ENCODE peak calls at places on chromosome 10, in four cellular contexts. One of them, this sample, is unnamed.

GRCh38 chr10:472241-472910 is 217.1 kb downstream of the DIP2C start:
- DNase-seq in ureter: no peak
- DNase-seq in NCI-H748 treated with DMSO at 0.1 percent for 48 hours: no peak
- DNase-seq in NCI-H526: no peak
- DNase-seq in this sample: no peak

GRCh38 chr10:11742779-11743298 is 657 bp downstream of the ECHDC3 start:
- DNase-seq in ureter: no peak
- DNase-seq in NCI-H748 treated with DMSO at 0.1 percent for 48 hours: no peak
- DNase-seq in NCI-H526: no peak
- DNase-seq in this sample: no peak

GRCh38 chr10:116665541-116666125 is 44.9 kb downstream of the PNLIPRP2 start:
- DNase-seq in ureter: no peak
- DNase-seq in NCI-H748 treated with DMSO at 0.1 percent for 48 hours: no peak
- DNase-seq in NCI-H526: no peak
- DNase-seq in this sample: no peak

GRCh38 chr10:129770286-129770685 is 193.8 kb downstream of the EBF3 start:
- DNase-seq in ureter: peak
- DNase-seq in NCI-H748 treated with DMSO at 0.1 percent for 48 hours: no peak
- DNase-seq in NCI-H526: no peak
- DNase-seq in this sample: no peak

GRCh38 chr10:99966306-99966705 is 43.4 kb downstream of the DNMBP start:
- DNase-seq in ureter: no peak
- DNase-seq in NCI-H748 treated with DMSO at 0.1 percent for 48 hours: no peak
- DNase-seq in NCI-H526: no peak
- DNase-seq in this sample: peak

GRCh38 chr10:94146746-94147145 is 153.0 kb downstream of the PLCE1 start:
- DNase-seq in ureter: no peak
- DNase-seq in NCI-H748 treated with DMSO at 0.1 percent for 48 hours: no peak
- DNase-seq in NCI-H526: no peak
- DNase-seq in this sample: no peak

GRCh38 chr10:50417906-50418697 is 166.8 kb upstream of the ASAH2 start:
- DNase-seq in ureter: peak
- DNase-seq in NCI-H748 treated with DMSO at 0.1 percent for 48 hours: no peak
- DNase-seq in NCI-H526: peak
- DNase-seq in this sample: peak

GRCh38 chr10:70912556-70912955 is 24.2 kb upstream of the PCBD1 start:
- DNase-seq in ureter: no peak
- DNase-seq in NCI-H748 treated with DMSO at 0.1 percent for 48 hours: no peak
- DNase-seq in NCI-H526: no peak
- DNase-seq in this sample: no peak

GRCh38 chr10:109894516-109894915 is 28.8 kb downstream of the XPNPEP1 start:
- DNase-seq in ureter: peak
- DNase-seq in NCI-H748 treated with DMSO at 0.1 percent for 48 hours: no peak
- DNase-seq in NCI-H526: no peak
- DNase-seq in this sample: no peak

GRCh38 chr10:98364432-98365102 is 50.4 kb downstream of the PYROXD2 start:
- DNase-seq in ureter: no peak
- DNase-seq in NCI-H748 treated with DMSO at 0.1 percent for 48 hours: no peak
- DNase-seq in NCI-H526: no peak
- DNase-seq in this sample: no peak

GRCh38 chr10:78170026-78170475 is 136.4 kb downstream of the RPS24 start:
- DNase-seq in ureter: no peak
- DNase-seq in NCI-H748 treated with DMSO at 0.1 percent for 48 hours: no peak
- DNase-seq in NCI-H526: no peak
- DNase-seq in this sample: peak

This sample was measured in HT1080.